ENCODE peak calls at places on chromosomes 16 and 17, in nine cellular contexts. One of them, this sample, is unnamed.
A peak's percentile ranks its signal among the peaks of the same experiment; 100 is the strongest.

GRCh38 chr17:55122114-55122513 is 142.6 kb upstream of the HLF start:
- DNase-seq in kidney epithelial cell: no peak
- DNase-seq in fibroblast of villous mesenchyme: no peak
- DNase-seq in progenitor cell of endocrine pancreas: no peak
- DNase-seq in stimulated activated CD8-positive, alpha-beta memory T cell treated with anti-CD3 and anti-CD28 coated beads, Interleukin-2, amount 100 ng/mL, for 48 hours: no peak
- DNase-seq in Panc1: no peak
- DNase-seq in HEK293T: no peak
- DNase-seq in HFFc6: no peak
- DNase-seq in endothelial cell: no peak
- DNase-seq in this sample: no peak

GRCh38 chr16:14496786-14497185 is 133.3 kb downstream of the PARN start:
- DNase-seq in kidney epithelial cell: no peak
- DNase-seq in fibroblast of villous mesenchyme: no peak
- DNase-seq in progenitor cell of endocrine pancreas: no peak
- DNase-seq in stimulated activated CD8-positive, alpha-beta memory T cell treated with anti-CD3 and anti-CD28 coated beads, Interleukin-2, amount 100 ng/mL, for 48 hours: no peak
- DNase-seq in Panc1: no peak
- DNase-seq in HEK293T: no peak
- DNase-seq in HFFc6: no peak
- DNase-seq in endothelial cell: no peak
- DNase-seq in this sample: no peak

GRCh38 chr16:88686062-88686438 is 257 bp downstream of the SNAI3 start:
- DNase-seq in kidney epithelial cell: no peak
- DNase-seq in fibroblast of villous mesenchyme: no peak
- DNase-seq in progenitor cell of endocrine pancreas: no peak
- DNase-seq in stimulated activated CD8-positive, alpha-beta memory T cell treated with anti-CD3 and anti-CD28 coated beads, Interleukin-2, amount 100 ng/mL, for 48 hours: no peak
- DNase-seq in Panc1: no peak
- DNase-seq in HEK293T: peak; percentile 37
- DNase-seq in HFFc6: no peak
- DNase-seq in endothelial cell: peak; percentile 11
- DNase-seq in this sample: no peak

GRCh38 chr16:48126801-48127644 is 28.8 kb downstream of the ABCC12 start:
- DNase-seq in kidney epithelial cell: peak; percentile 89
- DNase-seq in fibroblast of villous mesenchyme: peak; percentile 99
- DNase-seq in progenitor cell of endocrine pancreas: no peak
- DNase-seq in stimulated activated CD8-positive, alpha-beta memory T cell treated with anti-CD3 and anti-CD28 coated beads, Interleukin-2, amount 100 ng/mL, for 48 hours: no peak
- DNase-seq in Panc1: peak; percentile 91
- DNase-seq in HEK293T: no peak
- DNase-seq in HFFc6: peak; percentile 98
- DNase-seq in endothelial cell: no peak
- DNase-seq in this sample: peak; percentile 85

GRCh38 chr16:8678068-8678927 is 3.9 kb downstream of the ABAT start:
- DNase-seq in kidney epithelial cell: no peak
- DNase-seq in fibroblast of villous mesenchyme: peak; percentile 62
- DNase-seq in progenitor cell of endocrine pancreas: no peak
- DNase-seq in stimulated activated CD8-positive, alpha-beta memory T cell treated with anti-CD3 and anti-CD28 coated beads, Interleukin-2, amount 100 ng/mL, for 48 hours: no peak
- DNase-seq in Panc1: no peak
- DNase-seq in HEK293T: no peak
- DNase-seq in HFFc6: peak; percentile 52
- DNase-seq in endothelial cell: no peak
- DNase-seq in this sample: no peak

GRCh38 chr17:66964930-66965800 is 658 bp downstream of the CACNG4 start:
- DNase-seq in kidney epithelial cell: no peak
- DNase-seq in fibroblast of villous mesenchyme: no peak
- DNase-seq in progenitor cell of endocrine pancreas: peak; percentile 23
- DNase-seq in stimulated activated CD8-positive, alpha-beta memory T cell treated with anti-CD3 and anti-CD28 coated beads, Interleukin-2, amount 100 ng/mL, for 48 hours: no peak
- DNase-seq in Panc1: no peak
- DNase-seq in HEK293T: peak; percentile 70
- DNase-seq in HFFc6: no peak
- DNase-seq in endothelial cell: peak; percentile 23
- DNase-seq in this sample: peak; percentile 93

GRCh38 chr16:56773531-56773930 is 43.6 kb downstream of the NUP93 start:
- DNase-seq in kidney epithelial cell: no peak
- DNase-seq in fibroblast of villous mesenchyme: no peak
- DNase-seq in progenitor cell of endocrine pancreas: no peak
- DNase-seq in stimulated activated CD8-positive, alpha-beta memory T cell treated with anti-CD3 and anti-CD28 coated beads, Interleukin-2, amount 100 ng/mL, for 48 hours: no peak
- DNase-seq in Panc1: no peak
- DNase-seq in HEK293T: no peak
- DNase-seq in HFFc6: no peak
- DNase-seq in endothelial cell: no peak
- DNase-seq in this sample: no peak

GRCh38 chr17:47225436-47225858 is 16.3 kb downstream of the MYL4 start:
- DNase-seq in kidney epithelial cell: peak; percentile 86
- DNase-seq in fibroblast of villous mesenchyme: peak; percentile 92
- DNase-seq in progenitor cell of endocrine pancreas: no peak
- DNase-seq in stimulated activated CD8-positive, alpha-beta memory T cell treated with anti-CD3 and anti-CD28 coated beads, Interleukin-2, amount 100 ng/mL, for 48 hours: no peak
- DNase-seq in Panc1: no peak
- DNase-seq in HEK293T: no peak
- DNase-seq in HFFc6: peak; percentile 72
- DNase-seq in endothelial cell: no peak
- DNase-seq in this sample: no peak

GRCh38 chr17:9529033-9529748 is 46.4 kb downstream of the STX8 start:
- DNase-seq in kidney epithelial cell: no peak
- DNase-seq in fibroblast of villous mesenchyme: peak; percentile 37
- DNase-seq in progenitor cell of endocrine pancreas: no peak
- DNase-seq in stimulated activated CD8-positive, alpha-beta memory T cell treated with anti-CD3 and anti-CD28 coated beads, Interleukin-2, amount 100 ng/mL, for 48 hours: no peak
- DNase-seq in Panc1: no peak
- DNase-seq in HEK293T: peak; percentile 28
- DNase-seq in HFFc6: peak; percentile 12
- DNase-seq in endothelial cell: no peak
- DNase-seq in this sample: no peak

GRCh38 chr16:3578121-3578520 is 918 bp upstream of the NLRC3 start:
- DNase-seq in kidney epithelial cell: no peak
- DNase-seq in fibroblast of villous mesenchyme: no peak
- DNase-seq in progenitor cell of endocrine pancreas: no peak
- DNase-seq in stimulated activated CD8-positive, alpha-beta memory T cell treated with anti-CD3 and anti-CD28 coated beads, Interleukin-2, amount 100 ng/mL, for 48 hours: no peak
- DNase-seq in Panc1: no peak
- DNase-seq in HEK293T: no peak
- DNase-seq in HFFc6: no peak
- DNase-seq in endothelial cell: no peak
- DNase-seq in this sample: no peak

GRCh38 chr16:11004957-11005610 is 60.7 kb downstream of the CLEC16A start:
- DNase-seq in kidney epithelial cell: no peak
- DNase-seq in fibroblast of villous mesenchyme: peak; percentile 48
- DNase-seq in progenitor cell of endocrine pancreas: no peak
- DNase-seq in stimulated activated CD8-positive, alpha-beta memory T cell treated with anti-CD3 and anti-CD28 coated beads, Interleukin-2, amount 100 ng/mL, for 48 hours: no peak
- DNase-seq in Panc1: no peak
- DNase-seq in HEK293T: no peak
- DNase-seq in HFFc6: peak; percentile 64
- DNase-seq in endothelial cell: no peak
- DNase-seq in this sample: no peak

GRCh38 chr16:68992521-68992920 is 112.9 kb upstream of the HAS3 start:
- DNase-seq in kidney epithelial cell: peak; percentile 67
- DNase-seq in fibroblast of villous mesenchyme: peak; percentile 53
- DNase-seq in progenitor cell of endocrine pancreas: no peak
- DNase-seq in stimulated activated CD8-positive, alpha-beta memory T cell treated with anti-CD3 and anti-CD28 coated beads, Interleukin-2, amount 100 ng/mL, for 48 hours: no peak
- DNase-seq in Panc1: no peak
- DNase-seq in HEK293T: no peak
- DNase-seq in HFFc6: peak; percentile 64
- DNase-seq in endothelial cell: no peak
- DNase-seq in this sample: no peak

GRCh38 chr17:67696853-67697505 is 20.8 kb upstream of the NOL11 start:
- DNase-seq in kidney epithelial cell: no peak
- DNase-seq in fibroblast of villous mesenchyme: no peak
- DNase-seq in progenitor cell of endocrine pancreas: no peak
- DNase-seq in stimulated activated CD8-positive, alpha-beta memory T cell treated with anti-CD3 and anti-CD28 coated beads, Interleukin-2, amount 100 ng/mL, for 48 hours: no peak
- DNase-seq in Panc1: no peak
- DNase-seq in HEK293T: no peak
- DNase-seq in HFFc6: no peak
- DNase-seq in endothelial cell: no peak
- DNase-seq in this sample: no peak

GRCh38 chr16:8522757-8523156 is 67.6 kb downstream of the TMEM114 start:
- DNase-seq in kidney epithelial cell: no peak
- DNase-seq in fibroblast of villous mesenchyme: no peak
- DNase-seq in progenitor cell of endocrine pancreas: no peak
- DNase-seq in stimulated activated CD8-positive, alpha-beta memory T cell treated with anti-CD3 and anti-CD28 coated beads, Interleukin-2, amount 100 ng/mL, for 48 hours: no peak
- DNase-seq in Panc1: no peak
- DNase-seq in HEK293T: no peak
- DNase-seq in HFFc6: no peak
- DNase-seq in endothelial cell: no peak
- DNase-seq in this sample: no peak

GRCh38 chr17:10683853-10684252 is 13.5 kb downstream of the SCO1 start:
- DNase-seq in kidney epithelial cell: no peak
- DNase-seq in fibroblast of villous mesenchyme: peak; percentile 30
- DNase-seq in progenitor cell of endocrine pancreas: no peak
- DNase-seq in stimulated activated CD8-positive, alpha-beta memory T cell treated with anti-CD3 and anti-CD28 coated beads, Interleukin-2, amount 100 ng/mL, for 48 hours: no peak
- DNase-seq in Panc1: no peak
- DNase-seq in HEK293T: peak; percentile 33
- DNase-seq in HFFc6: peak; percentile 37
- DNase-seq in endothelial cell: no peak
- DNase-seq in this sample: no peak

This sample was measured in islet precursor cell.